ENCODE peak calls at places on chromosomes 2 and 18, in six cellular contexts. One of them, this sample, is unnamed.
A peak's percentile ranks its signal among the peaks of the same experiment; 100 is the strongest.

GRCh38 chr2:124776332-124776731 is 751.2 kb downstream of the CNTNAP5 start:
- DNase-seq in IMR-90: no peak
- DNase-seq in H9: no peak
- DNase-seq in mesenchymal stem cell: no peak
- DNase-seq in neuronal stem cell: no peak
- DNase-seq in H1: no peak
- DNase-seq in this sample: no peak

GRCh38 chr2:237497820-237498128 is 10.7 kb downstream of the MLPH start:
- DNase-seq in IMR-90: peak; percentile 47
- DNase-seq in H9: no peak
- DNase-seq in mesenchymal stem cell: peak; percentile 57
- DNase-seq in neuronal stem cell: no peak
- DNase-seq in H1: no peak
- DNase-seq in this sample: peak; percentile 9

GRCh38 chr2:138615257-138615656 is 113.7 kb downstream of the SPOPL start:
- DNase-seq in IMR-90: peak; percentile 80
- DNase-seq in H9: no peak
- DNase-seq in mesenchymal stem cell: peak; percentile 32
- DNase-seq in neuronal stem cell: no peak
- DNase-seq in H1: no peak
- DNase-seq in this sample: peak; percentile 82

GRCh38 chr2:240811346-240812300 is 8.4 kb downstream of the KIF1A start:
- DNase-seq in IMR-90: no peak
- DNase-seq in H9: peak; percentile 24
- DNase-seq in mesenchymal stem cell: no peak
- DNase-seq in neuronal stem cell: no peak
- DNase-seq in H1: no peak
- DNase-seq in this sample: no peak

GRCh38 chr2:189168876-189169499 is 10.6 kb downstream of the COL5A2 start:
- DNase-seq in IMR-90: no peak
- DNase-seq in H9: no peak
- DNase-seq in mesenchymal stem cell: no peak
- DNase-seq in neuronal stem cell: no peak
- DNase-seq in H1: no peak
- DNase-seq in this sample: no peak

GRCh38 chr2:43131890-43132522 is 94.4 kb downstream of the ZFP36L2 start:
- DNase-seq in IMR-90: no peak
- DNase-seq in H9: no peak
- DNase-seq in mesenchymal stem cell: no peak
- DNase-seq in neuronal stem cell: no peak
- DNase-seq in H1: no peak
- DNase-seq in this sample: peak; percentile 29

GRCh38 chr2:68937346-68938055 is 15.2 kb downstream of the GKN2 start:
- DNase-seq in IMR-90: no peak
- DNase-seq in H9: no peak
- DNase-seq in mesenchymal stem cell: no peak
- DNase-seq in neuronal stem cell: no peak
- DNase-seq in H1: no peak
- DNase-seq in this sample: no peak

GRCh38 chr18:12608292-12608691 is 49.6 kb downstream of the SPIRE1 start:
- DNase-seq in IMR-90: peak; percentile 78
- DNase-seq in H9: no peak
- DNase-seq in mesenchymal stem cell: no peak
- DNase-seq in neuronal stem cell: no peak
- DNase-seq in H1: no peak
- DNase-seq in this sample: no peak

GRCh38 chr2:1047485-1047884 is 96.8 kb downstream of the SNTG2 start:
- DNase-seq in IMR-90: no peak
- DNase-seq in H9: no peak
- DNase-seq in mesenchymal stem cell: no peak
- DNase-seq in neuronal stem cell: no peak
- DNase-seq in H1: no peak
- DNase-seq in this sample: no peak

GRCh38 chr2:191245046-191245868 is at the start of gene MYO1B:
- DNase-seq in IMR-90: peak; percentile 74
- DNase-seq in H9: peak; percentile 90
- DNase-seq in mesenchymal stem cell: peak; percentile 75
- DNase-seq in neuronal stem cell: peak; percentile 83
- DNase-seq in H1: peak; percentile 84
- DNase-seq in this sample: peak; percentile 79

GRCh38 chr2:2026252-2026831 is 282.0 kb upstream of the PXDN start:
- DNase-seq in IMR-90: no peak
- DNase-seq in H9: no peak
- DNase-seq in mesenchymal stem cell: no peak
- DNase-seq in neuronal stem cell: no peak
- DNase-seq in H1: no peak
- DNase-seq in this sample: no peak

GRCh38 chr2:64982311-64982857 is 6.8 kb upstream of the SLC1A4 start:
- DNase-seq in IMR-90: no peak
- DNase-seq in H9: no peak
- DNase-seq in mesenchymal stem cell: no peak
- DNase-seq in neuronal stem cell: no peak
- DNase-seq in H1: no peak
- DNase-seq in this sample: no peak

GRCh38 chr18:26457611-26458350 is 90.6 kb downstream of the KCTD1 start:
- DNase-seq in IMR-90: no peak
- DNase-seq in H9: peak; percentile 91
- DNase-seq in mesenchymal stem cell: no peak
- DNase-seq in neuronal stem cell: peak; percentile 33
- DNase-seq in H1: peak; percentile 91
- DNase-seq in this sample: peak; percentile 30

GRCh38 chr2:20625491-20625919 is 25.4 kb downstream of the HS1BP3 start:
- DNase-seq in IMR-90: no peak
- DNase-seq in H9: no peak
- DNase-seq in mesenchymal stem cell: no peak
- DNase-seq in neuronal stem cell: no peak
- DNase-seq in H1: no peak
- DNase-seq in this sample: no peak

GRCh38 chr2:16508061-16508851 is 157.4 kb downstream of the CYRIA start:
- DNase-seq in IMR-90: no peak
- DNase-seq in H9: peak; percentile 76
- DNase-seq in mesenchymal stem cell: peak; percentile 3
- DNase-seq in neuronal stem cell: peak; percentile 69
- DNase-seq in H1: peak; percentile 82
- DNase-seq in this sample: peak; percentile 48

GRCh38 chr18:32759768-32760167 is 13.1 kb downstream of the KLHL14 start:
- DNase-seq in IMR-90: no peak
- DNase-seq in H9: no peak
- DNase-seq in mesenchymal stem cell: no peak
- DNase-seq in neuronal stem cell: no peak
- DNase-seq in H1: no peak
- DNase-seq in this sample: no peak

GRCh38 chr18:71598374-71598773 is 945.8 kb downstream of the CBLN2 start:
- DNase-seq in IMR-90: no peak
- DNase-seq in H9: no peak
- DNase-seq in mesenchymal stem cell: no peak
- DNase-seq in neuronal stem cell: no peak
- DNase-seq in H1: no peak
- DNase-seq in this sample: no peak

GRCh38 chr2:211396815-211397214 is 840.4 kb downstream of the CPS1 start:
- DNase-seq in IMR-90: no peak
- DNase-seq in H9: no peak
- DNase-seq in mesenchymal stem cell: no peak
- DNase-seq in neuronal stem cell: no peak
- DNase-seq in H1: no peak
- DNase-seq in this sample: no peak

GRCh38 chr2:26500406-26500805 is 22.5 kb upstream of the OTOF start:
- DNase-seq in IMR-90: no peak
- DNase-seq in H9: no peak
- DNase-seq in mesenchymal stem cell: no peak
- DNase-seq in neuronal stem cell: no peak
- DNase-seq in H1: no peak
- DNase-seq in this sample: no peak

GRCh38 chr2:199261221-199261620 is 196.5 kb downstream of the SATB2 start:
- DNase-seq in IMR-90: peak; percentile 47
- DNase-seq in H9: no peak
- DNase-seq in mesenchymal stem cell: no peak
- DNase-seq in neuronal stem cell: no peak
- DNase-seq in H1: no peak
- DNase-seq in this sample: no peak

GRCh38 chr2:127416486-127417001 is 1.7 kb upstream of the PROC start:
- DNase-seq in IMR-90: no peak
- DNase-seq in H9: no peak
- DNase-seq in mesenchymal stem cell: no peak
- DNase-seq in neuronal stem cell: no peak
- DNase-seq in H1: no peak
- DNase-seq in this sample: no peak

GRCh38 chr2:85089464-85090072 is 43.6 kb upstream of the TCF7L1 start:
- DNase-seq in IMR-90: no peak
- DNase-seq in H9: peak; percentile 44
- DNase-seq in mesenchymal stem cell: no peak
- DNase-seq in neuronal stem cell: no peak
- DNase-seq in H1: peak; percentile 52
- DNase-seq in this sample: no peak

DNA sequence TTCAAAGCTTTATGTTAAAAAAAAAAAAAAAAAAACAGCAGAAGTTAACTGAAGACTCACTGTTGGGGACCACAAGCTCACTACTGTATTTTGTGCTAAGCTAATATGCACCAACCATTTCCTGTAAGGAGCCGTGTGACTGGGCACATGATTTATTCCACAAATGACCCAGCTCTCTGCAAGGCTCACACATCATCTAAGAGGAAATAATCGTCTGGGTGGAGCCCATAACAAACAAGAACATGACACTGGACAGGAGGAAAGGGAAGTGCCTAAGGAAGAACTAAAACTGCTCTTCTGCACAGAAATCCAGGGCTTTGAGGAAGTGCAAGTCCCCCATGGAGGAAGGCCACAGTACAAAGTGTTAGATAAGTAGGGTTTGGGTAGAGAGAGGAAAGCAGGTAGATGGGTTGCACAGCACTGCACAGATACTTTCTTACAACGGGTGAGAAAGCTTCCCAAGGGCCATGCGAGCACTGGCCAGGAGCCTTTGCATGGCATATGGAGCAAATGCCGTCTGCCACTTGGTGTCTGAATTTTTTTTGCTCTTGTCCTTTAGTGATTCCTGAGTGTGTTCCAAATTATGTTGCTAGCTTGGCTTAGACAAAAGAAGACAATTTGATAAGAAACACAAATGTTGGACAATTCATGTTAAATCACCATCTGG is 24.5 kb downstream of the NFE2L2 start:
- DNase-seq in IMR-90: peak; percentile 49
- DNase-seq in H9: no peak
- DNase-seq in mesenchymal stem cell: peak; percentile 75
- DNase-seq in neuronal stem cell: no peak
- DNase-seq in H1: no peak
- DNase-seq in this sample: peak; percentile 37
- H3K4me2 ChIP-seq in IMR-90: peak overlapping the region; percentile 21
- H3K4me2 ChIP-seq in H9: no peak overlapping the region
- H3K4me2 ChIP-seq in mesenchymal stem cell: no peak overlapping the region
- H3K4me2 ChIP-seq in neuronal stem cell: no peak overlapping the region
- H3K4me2 ChIP-seq in H1: no peak overlapping the region
- H3K4me2 ChIP-seq in this sample: no peak overlapping the region

GRCh38 chr2:10810175-10811161 is 2.1 kb downstream of the PDIA6 start:
- DNase-seq in IMR-90: peak; percentile 45
- DNase-seq in H9: no peak
- DNase-seq in mesenchymal stem cell: peak; percentile 59
- DNase-seq in neuronal stem cell: no peak
- DNase-seq in H1: no peak
- DNase-seq in this sample: no peak

GRCh38 chr2:10813085-10813748 is 632 bp upstream of the PDIA6 start:
- DNase-seq in IMR-90: peak; percentile 36
- DNase-seq in H9: no peak
- DNase-seq in mesenchymal stem cell: no peak
- DNase-seq in neuronal stem cell: no peak
- DNase-seq in H1: no peak
- DNase-seq in this sample: no peak

GRCh38 chr2:10811552-10811951 is 1.0 kb downstream of the PDIA6 start:
- DNase-seq in IMR-90: no peak
- DNase-seq in H9: no peak
- DNase-seq in mesenchymal stem cell: peak; percentile 29
- DNase-seq in neuronal stem cell: no peak
- DNase-seq in H1: no peak
- DNase-seq in this sample: no peak

GRCh38 chr2:10814142-10814541 is 1.6 kb upstream of the PDIA6 start:
- DNase-seq in IMR-90: no peak
- DNase-seq in H9: peak; percentile 48
- DNase-seq in mesenchymal stem cell: no peak
- DNase-seq in neuronal stem cell: no peak
- DNase-seq in H1: peak; percentile 54
- DNase-seq in this sample: no peak

DNA sequence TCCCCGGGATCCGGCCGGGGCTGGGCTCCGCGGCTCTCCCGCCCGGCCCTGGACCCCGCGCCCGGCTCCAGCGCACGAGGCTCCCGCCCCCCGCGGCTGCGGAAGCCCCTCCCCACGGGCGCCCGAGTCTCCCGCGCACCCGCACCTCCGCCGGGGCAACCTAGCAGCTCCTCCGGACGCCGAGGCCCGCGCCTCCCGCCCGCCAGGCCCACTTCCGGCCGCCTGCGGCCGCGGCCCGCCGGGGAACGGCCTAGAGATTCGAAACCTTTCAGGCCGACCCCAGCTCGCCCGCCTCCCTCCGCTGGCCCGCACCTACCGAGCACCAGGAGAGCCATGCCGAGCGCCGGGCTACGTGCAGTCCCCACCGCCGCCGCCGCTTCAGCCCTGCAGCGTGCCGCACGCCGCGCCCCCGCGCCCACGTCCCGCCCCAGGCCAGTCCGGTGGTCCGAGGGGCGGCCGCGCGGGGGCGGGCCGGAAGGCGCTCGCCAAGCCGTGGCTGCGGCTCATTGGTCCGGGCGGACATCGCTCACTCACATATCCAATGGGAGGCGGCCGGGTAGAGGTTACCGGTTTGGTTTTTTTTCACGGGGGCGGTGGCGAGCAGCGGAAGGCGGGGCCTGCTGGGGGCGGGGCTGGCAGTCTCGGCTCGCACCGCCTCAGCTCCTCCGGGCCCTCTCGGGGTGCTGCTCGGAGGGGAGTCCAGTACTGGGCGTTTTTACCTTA is at the start of gene PDIA6:
- DNase-seq in IMR-90: peak; percentile 95
- DNase-seq in H9: peak; percentile 97
- DNase-seq in mesenchymal stem cell: peak; percentile 97
- DNase-seq in neuronal stem cell: peak; percentile 96
- DNase-seq in H1: peak; percentile 99
- DNase-seq in this sample: peak; percentile 95
- H4K8ac ChIP-seq in IMR-90: peak within 1 kb of the TSS; percentile 79
- H4K8ac ChIP-seq in H9: no peak within 1 kb of the TSS
- H4K8ac ChIP-seq in mesenchymal stem cell: peak within 1 kb of the TSS; percentile 90
- H4K8ac ChIP-seq in neuronal stem cell: no peak within 1 kb of the TSS
- H4K8ac ChIP-seq in H1: peak within 1 kb of the TSS; percentile 95
- H4K8ac ChIP-seq in this sample: peak within 1 kb of the TSS; percentile 91

DNA sequence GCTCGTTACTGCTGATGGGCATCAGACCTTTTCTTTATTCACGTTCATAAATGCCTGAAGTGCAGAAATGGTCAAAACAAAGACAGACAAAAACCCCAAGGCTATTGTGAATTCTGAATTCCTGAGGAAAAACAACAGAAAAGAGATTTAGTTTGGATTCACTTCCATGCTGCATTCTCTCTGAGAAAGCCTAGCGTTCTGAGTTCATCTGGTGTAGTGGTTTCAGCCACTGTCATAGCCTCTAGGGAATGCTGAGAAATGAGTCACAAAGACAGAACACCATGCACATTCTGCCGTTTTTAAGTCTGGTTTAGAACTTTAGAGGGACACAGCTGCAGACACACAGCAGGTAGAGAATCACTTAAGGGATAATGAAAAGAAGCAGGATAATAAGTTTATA is 93.8 kb downstream of the LRP1B start:
- DNase-seq in IMR-90: no peak
- DNase-seq in H9: no peak
- DNase-seq in mesenchymal stem cell: peak; percentile 61
- DNase-seq in neuronal stem cell: peak; percentile 31
- DNase-seq in H1: no peak
- DNase-seq in this sample: no peak
- H3K14ac ChIP-seq in IMR-90: no peak overlapping the region
- H3K14ac ChIP-seq in H9: no peak overlapping the region
- H3K14ac ChIP-seq in mesenchymal stem cell: no peak overlapping the region
- H3K14ac ChIP-seq in neuronal stem cell: no peak overlapping the region
- H3K14ac ChIP-seq in H1: no peak overlapping the region
- H3K14ac ChIP-seq in this sample: no peak overlapping the region

GRCh38 chr2:47257837-47258436 is 102.8 kb upstream of the STPG4 start:
- DNase-seq in IMR-90: no peak
- DNase-seq in H9: no peak
- DNase-seq in mesenchymal stem cell: no peak
- DNase-seq in neuronal stem cell: no peak
- DNase-seq in H1: no peak
- DNase-seq in this sample: no peak
- H3K4me2 ChIP-seq in IMR-90: no peak overlapping the region
- H3K4me2 ChIP-seq in H9: no peak overlapping the region
- H3K4me2 ChIP-seq in mesenchymal stem cell: no peak overlapping the region
- H3K4me2 ChIP-seq in neuronal stem cell: no peak overlapping the region
- H3K4me2 ChIP-seq in H1: no peak overlapping the region
- H3K4me2 ChIP-seq in this sample: no peak overlapping the region

This sample was measured in trophoblast cell.